ENCODE peak calls at places on chromosome 1, in seven cellular contexts. One of them, this sample, is unnamed.

GRCh38 chr1:34906756-34907155 is 22.7 kb downstream of the DLGAP3 start:
- DNase-seq in HL-60: no peak
- DNase-seq in A549: no peak
- DNase-seq in HCT116: no peak
- DNase-seq in Panc1: no peak
- DNase-seq in GM12878: no peak
- DNase-seq in K562: no peak
- DNase-seq in this sample: no peak

GRCh38 chr1:91871994-91872393 is 14.0 kb downstream of the TGFBR3 start:
- DNase-seq in HL-60: no peak
- DNase-seq in A549: no peak
- DNase-seq in HCT116: no peak
- DNase-seq in Panc1: no peak
- DNase-seq in GM12878: no peak
- DNase-seq in K562: no peak
- DNase-seq in this sample: no peak

GRCh38 chr1:18926315-18927081 is 24.1 kb upstream of the ALDH4A1 start:
- DNase-seq in HL-60: peak
- DNase-seq in A549: peak
- DNase-seq in HCT116: peak
- DNase-seq in Panc1: peak
- DNase-seq in GM12878: peak
- DNase-seq in K562: peak
- DNase-seq in this sample: no peak

GRCh38 chr1:56821462-56821797 is 2.2 kb upstream of the FYB2 start:
- DNase-seq in HL-60: no peak
- DNase-seq in A549: no peak
- DNase-seq in HCT116: no peak
- DNase-seq in Panc1: no peak
- DNase-seq in GM12878: no peak
- DNase-seq in K562: no peak
- DNase-seq in this sample: no peak

GRCh38 chr1:220775238-220775853 is 11.4 kb upstream of the MTARC1 start:
- DNase-seq in HL-60: no peak
- DNase-seq in A549: peak
- DNase-seq in HCT116: no peak
- DNase-seq in Panc1: no peak
- DNase-seq in GM12878: no peak
- DNase-seq in K562: peak
- DNase-seq in this sample: peak

GRCh38 chr1:111486431-111486830 is 12.6 kb downstream of the C1orf162 start:
- DNase-seq in HL-60: no peak
- DNase-seq in A549: no peak
- DNase-seq in HCT116: no peak
- DNase-seq in Panc1: no peak
- DNase-seq in GM12878: no peak
- DNase-seq in K562: no peak
- DNase-seq in this sample: no peak

GRCh38 chr1:25711555-25712298 is 88.3 kb upstream of the SELENON start:
- DNase-seq in HL-60: peak
- DNase-seq in A549: no peak
- DNase-seq in HCT116: no peak
- DNase-seq in Panc1: no peak
- DNase-seq in GM12878: no peak
- DNase-seq in K562: peak
- DNase-seq in this sample: no peak

GRCh38 chr1:22717038-22717758 is 6.6 kb downstream of the EPHB2 start:
- DNase-seq in HL-60: no peak
- DNase-seq in A549: no peak
- DNase-seq in HCT116: no peak
- DNase-seq in Panc1: no peak
- DNase-seq in GM12878: no peak
- DNase-seq in K562: no peak
- DNase-seq in this sample: peak

GRCh38 chr1:203706444-203706843 is 58.5 kb upstream of the LAX1 start:
- DNase-seq in HL-60: no peak
- DNase-seq in A549: no peak
- DNase-seq in HCT116: peak
- DNase-seq in Panc1: no peak
- DNase-seq in GM12878: no peak
- DNase-seq in K562: no peak
- DNase-seq in this sample: no peak

GRCh38 chr1:112319371-112320034 is 76.5 kb upstream of the CTTNBP2NL start:
- DNase-seq in HL-60: no peak
- DNase-seq in A549: no peak
- DNase-seq in HCT116: no peak
- DNase-seq in Panc1: no peak
- DNase-seq in GM12878: no peak
- DNase-seq in K562: no peak
- DNase-seq in this sample: no peak

GRCh38 chr1:83781667-83782066 is 217.3 kb downstream of the TTLL7 start:
- DNase-seq in HL-60: no peak
- DNase-seq in A549: no peak
- DNase-seq in HCT116: no peak
- DNase-seq in Panc1: no peak
- DNase-seq in GM12878: no peak
- DNase-seq in K562: no peak
- DNase-seq in this sample: no peak

GRCh38 chr1:47478090-47478489 is 40.2 kb downstream of the FOXD2 start:
- DNase-seq in HL-60: no peak
- DNase-seq in A549: peak
- DNase-seq in HCT116: no peak
- DNase-seq in Panc1: no peak
- DNase-seq in GM12878: no peak
- DNase-seq in K562: no peak
- DNase-seq in this sample: no peak
- TF ChIP-seq REST in HL-60: no peak
- TF ChIP-seq REST in A549: no peak
- TF ChIP-seq REST in HCT116: no peak
- TF ChIP-seq REST in Panc1: no peak
- TF ChIP-seq REST in GM12878: no peak
- TF ChIP-seq REST in K562: no peak
- TF ChIP-seq REST in this sample: no peak

DNA sequence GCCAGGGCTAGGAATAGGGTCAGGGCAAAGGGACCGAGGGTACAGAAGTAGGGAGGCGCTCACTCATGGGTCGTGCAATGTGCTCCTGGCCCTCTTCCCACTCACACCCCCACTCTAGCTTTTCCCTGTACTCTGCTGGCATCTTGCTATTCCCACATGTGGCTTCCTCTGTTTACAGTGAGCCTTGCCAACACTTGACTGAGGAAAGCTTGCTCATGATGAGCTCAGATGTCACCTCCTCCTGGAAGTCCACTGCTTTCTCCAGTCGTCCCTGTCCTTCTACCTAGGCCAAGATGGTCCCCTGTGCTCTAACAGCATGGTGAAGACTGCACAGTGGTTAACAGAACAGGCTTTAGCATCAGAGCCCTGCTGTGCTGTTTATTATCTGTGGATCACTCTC is 8.0 kb upstream of the RIMS3 start:
- DNase-seq in HL-60: no peak
- DNase-seq in A549: no peak
- DNase-seq in HCT116: no peak
- DNase-seq in Panc1: no peak
- DNase-seq in GM12878: no peak
- DNase-seq in K562: no peak
- DNase-seq in this sample: no peak
- TF ChIP-seq REST in HL-60: no peak
- TF ChIP-seq REST in A549: no peak
- TF ChIP-seq REST in HCT116: no peak
- TF ChIP-seq REST in Panc1: no peak
- TF ChIP-seq REST in GM12878: no peak
- TF ChIP-seq REST in K562: no peak
- TF ChIP-seq REST in this sample: no peak

GRCh38 chr1:161707503-161707902 is 474 bp downstream of the FCRLA start:
- DNase-seq in HL-60: no peak
- DNase-seq in A549: no peak
- DNase-seq in HCT116: no peak
- DNase-seq in Panc1: no peak
- DNase-seq in GM12878: no peak
- DNase-seq in K562: no peak
- DNase-seq in this sample: no peak
- TF ChIP-seq REST in HL-60: no peak
- TF ChIP-seq REST in A549: no peak
- TF ChIP-seq REST in HCT116: no peak
- TF ChIP-seq REST in Panc1: no peak
- TF ChIP-seq REST in GM12878: no peak
- TF ChIP-seq REST in K562: no peak
- TF ChIP-seq REST in this sample: no peak

DNA sequence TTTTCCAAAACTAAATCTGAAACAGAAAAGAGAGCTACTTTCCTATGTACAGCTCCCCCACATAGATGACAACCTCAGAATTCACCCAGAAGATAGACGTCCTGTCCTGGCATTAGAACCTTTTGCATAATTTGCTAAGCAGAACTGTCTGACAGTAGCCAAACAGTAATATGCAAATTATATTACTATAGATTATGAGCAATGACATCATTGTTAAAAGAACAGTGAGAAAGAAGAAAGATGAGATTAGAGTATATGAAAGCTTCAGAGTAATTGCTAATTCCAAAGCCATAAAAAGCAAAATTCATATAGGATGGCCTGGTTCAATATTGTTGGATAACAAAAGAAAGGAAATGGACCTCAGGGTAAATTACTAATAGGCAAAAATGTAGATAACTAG is 43.7 kb downstream of the SLC44A5 start:
- DNase-seq in HL-60: no peak
- DNase-seq in A549: no peak
- DNase-seq in HCT116: no peak
- DNase-seq in Panc1: no peak
- DNase-seq in GM12878: no peak
- DNase-seq in K562: no peak
- DNase-seq in this sample: no peak
- TF ChIP-seq REST in HL-60: no peak
- TF ChIP-seq REST in A549: no peak
- TF ChIP-seq REST in HCT116: no peak
- TF ChIP-seq REST in Panc1: no peak
- TF ChIP-seq REST in GM12878: no peak
- TF ChIP-seq REST in K562: no peak
- TF ChIP-seq REST in this sample: no peak

This sample was measured in GM23338.